ENCODE peak calls at places on chromosomes 12 and 14, in six cellular contexts. G is HCT116, T is A549, N is ELF-1, O is epithelial cell of esophagus, K is GM23248. C is an unnamed sample.

GRCh38 chr12:76310110-76310509 is 38.1 kb downstream of the BBS10 start:
- DNase-seq in O (peak), N (no peak), K (peak), T (peak), G (no peak), C (no peak)

GRCh38 chr14:78286210-78286609 is 116.0 kb downstream of the NRXN3 start:
- DNase-seq in O (no peak), K (no peak), G (no peak), T (no peak), N (no peak), C (peak)

GRCh38 chr12:100401660-100402059 is 44.8 kb downstream of the SLC17A8 start:
- DNase-seq in G (no peak), K (peak), T (peak), N (no peak), O (peak), C (peak)

GRCh38 chr14:93712079-93712837 is 76.0 kb downstream of the PRIMA1 start:
- DNase-seq in O (no peak), G (no peak), N (no peak), K (no peak), T (no peak), C (no peak)

GRCh38 chr12:106249411-106250135 is 1.8 kb upstream of the CKAP4 start:
- DNase-seq in G (no peak), K (no peak), N (no peak), T (no peak), O (no peak), C (no peak)

GRCh38 chr14:75539165-75539561 is 16.9 kb downstream of the BATF start:
- DNase-seq in K (no peak), N (no peak), O (no peak), G (no peak), T (no peak), C (no peak)

GRCh38 chr14:61566537-61567225 is 128.6 kb upstream of the HIF1A start:
- DNase-seq in T (no peak), N (no peak), K (peak), G (no peak), O (peak), C (no peak)

GRCh38 chr14:68955164-68955921 is 23.8 kb downstream of the ACTN1 start:
- DNase-seq in T (no peak), N (no peak), K (peak), G (no peak), O (no peak), C (no peak)

GRCh38 chr14:79825046-79825521 is 386.2 kb downstream of the DIO2 start:
- DNase-seq in O (peak), T (no peak), G (no peak), K (peak), N (no peak), C (peak)

GRCh38 chr14:102568115-102568614 is 24.3 kb upstream of the RCOR1 start:
- DNase-seq in T (peak), K (no peak), O (peak), N (peak), G (peak), C (peak)

GRCh38 chr14:39492267-39492666 is 60.0 kb upstream of the FBXO33 start:
- DNase-seq in O (peak), T (peak), G (no peak), N (no peak), K (peak), C (peak)

GRCh38 chr14:63910593-63911363 is 58.0 kb downstream of the SYNE2 start:
- DNase-seq in O (no peak), T (no peak), G (no peak), K (peak), N (no peak), C (no peak)

GRCh38 chr14:100589071-100589759 is 2.0 kb upstream of the BEGAIN start:
- DNase-seq in K (no peak), G (no peak), N (no peak), T (no peak), O (no peak), C (no peak)

GRCh38 chr14:85217412-85217811 is 312.5 kb upstream of the FLRT2 start:
- DNase-seq in K (no peak), T (no peak), O (no peak), N (no peak), G (no peak), C (no peak)

GRCh38 chr14:77491056-77491455 is 7.6 kb downstream of the ISM2 start:
- DNase-seq in G (no peak), N (peak), T (no peak), K (no peak), O (no peak), C (no peak)

GRCh38 chr14:53767566-53767965 is 189.1 kb downstream of the BMP4 start:
- DNase-seq in N (no peak), T (no peak), O (no peak), K (no peak), G (no peak), C (no peak)

GRCh38 chr14:88707088-88707487 is 85.7 kb downstream of the EML5 start:
- DNase-seq in T (no peak), K (no peak), G (no peak), O (no peak), N (no peak), C (no peak)

GRCh38 chr14:23284654-23285529 is 1.0 kb downstream of the HOMEZ start:
- DNase-seq in N (no peak), K (peak), O (peak), T (no peak), G (no peak), C (no peak)

GRCh38 chr12:19462441-19462840 is 23.1 kb downstream of the AEBP2 start:
- DNase-seq in O (no peak), T (no peak), N (no peak), K (no peak), G (no peak), C (no peak)

GRCh38 chr14:70317091-70317968 is 42.2 kb downstream of the COX16 start:
- DNase-seq in N (no peak), G (no peak), O (no peak), T (no peak), K (no peak), C (no peak)

GRCh38 chr14:69612014-69612758 is 790 bp downstream of the SUSD6 start:
- DNase-seq in G (no peak), T (no peak), O (peak), K (peak), N (peak), C (peak)

GRCh38 chr14:89773644-89774316 is 180.8 kb downstream of the EFCAB11 start:
- DNase-seq in O (peak), G (no peak), K (no peak), N (peak), T (peak), C (peak)